ENCODE peak calls at places on chromosomes 12 and 14, in six cellular contexts. One of them, this sample, is unnamed.

GRCh38 chr14:61460853-61461611 is 139.7 kb downstream of the PRKCH start:
- DNase-seq in suprapubic skin: no peak
- DNase-seq in CD8-positive, alpha-beta T cell: peak; percentile 61
- DNase-seq in right atrium auricular region: no peak
- DNase-seq in thoracic aorta: no peak
- DNase-seq in bronchial epithelial cell: peak; percentile 93
- DNase-seq in this sample: no peak

GRCh38 chr14:69299286-69300035 is 39.5 kb downstream of the GALNT16 start:
- DNase-seq in CD8-positive, alpha-beta T cell: peak; percentile 42
- DNase-seq in right atrium auricular region: no peak
- DNase-seq in suprapubic skin: no peak
- DNase-seq in bronchial epithelial cell: no peak
- DNase-seq in thoracic aorta: no peak
- DNase-seq in this sample: no peak

GRCh38 chr12:107159384-107159900 is 66.1 kb upstream of the CRY1 start:
- DNase-seq in bronchial epithelial cell: no peak
- DNase-seq in suprapubic skin: no peak
- DNase-seq in thoracic aorta: no peak
- DNase-seq in right atrium auricular region: no peak
- DNase-seq in CD8-positive, alpha-beta T cell: no peak
- DNase-seq in this sample: no peak

GRCh38 chr12:68240079-68240478 is 13.3 kb downstream of the IL22 start:
- DNase-seq in CD8-positive, alpha-beta T cell: no peak
- DNase-seq in suprapubic skin: no peak
- DNase-seq in thoracic aorta: no peak
- DNase-seq in right atrium auricular region: no peak
- DNase-seq in bronchial epithelial cell: peak; percentile 75
- DNase-seq in this sample: no peak

GRCh38 chr14:77151245-77151644 is 9.7 kb upstream of the ZDHHC22 start:
- DNase-seq in bronchial epithelial cell: no peak
- DNase-seq in CD8-positive, alpha-beta T cell: no peak
- DNase-seq in thoracic aorta: no peak
- DNase-seq in right atrium auricular region: no peak
- DNase-seq in suprapubic skin: no peak
- DNase-seq in this sample: no peak

GRCh38 chr12:98351089-98351488 is 164.3 kb upstream of the TMPO start:
- DNase-seq in bronchial epithelial cell: no peak
- DNase-seq in CD8-positive, alpha-beta T cell: no peak
- DNase-seq in thoracic aorta: no peak
- DNase-seq in right atrium auricular region: no peak
- DNase-seq in suprapubic skin: no peak
- DNase-seq in this sample: no peak

GRCh38 chr14:20386276-20386855 is 26.9 kb downstream of the TEP1 start:
- DNase-seq in right atrium auricular region: no peak
- DNase-seq in thoracic aorta: no peak
- DNase-seq in CD8-positive, alpha-beta T cell: no peak
- DNase-seq in bronchial epithelial cell: no peak
- DNase-seq in suprapubic skin: no peak
- DNase-seq in this sample: no peak

GRCh38 chr12:116882742-116883141 is 1.5 kb upstream of the HRK start:
- DNase-seq in bronchial epithelial cell: peak; percentile 24
- DNase-seq in thoracic aorta: no peak
- DNase-seq in suprapubic skin: no peak
- DNase-seq in right atrium auricular region: no peak
- DNase-seq in CD8-positive, alpha-beta T cell: no peak
- DNase-seq in this sample: no peak

GRCh38 chr14:67757175-67757574 is 55.5 kb downstream of the RDH12 start:
- DNase-seq in suprapubic skin: no peak
- DNase-seq in right atrium auricular region: no peak
- DNase-seq in thoracic aorta: no peak
- DNase-seq in bronchial epithelial cell: no peak
- DNase-seq in CD8-positive, alpha-beta T cell: no peak
- DNase-seq in this sample: no peak

GRCh38 chr14:95346820-95347219 is 27.1 kb upstream of the CLMN start:
- DNase-seq in CD8-positive, alpha-beta T cell: no peak
- DNase-seq in thoracic aorta: no peak
- DNase-seq in right atrium auricular region: no peak
- DNase-seq in bronchial epithelial cell: no peak
- DNase-seq in suprapubic skin: no peak
- DNase-seq in this sample: no peak

GRCh38 chr12:58917699-58918334 is 2.5 kb downstream of the LRIG3 start:
- DNase-seq in right atrium auricular region: no peak
- DNase-seq in bronchial epithelial cell: peak; percentile 47
- DNase-seq in suprapubic skin: no peak
- DNase-seq in CD8-positive, alpha-beta T cell: no peak
- DNase-seq in thoracic aorta: no peak
- DNase-seq in this sample: no peak

GRCh38 chr14:93619176-93619793 is 169.0 kb downstream of the PRIMA1 start:
- DNase-seq in suprapubic skin: no peak
- DNase-seq in right atrium auricular region: no peak
- DNase-seq in bronchial epithelial cell: peak; percentile 48
- DNase-seq in CD8-positive, alpha-beta T cell: no peak
- DNase-seq in thoracic aorta: no peak
- DNase-seq in this sample: no peak

GRCh38 chr14:55645148-55645547 is 65.1 kb downstream of the KTN1 start:
- DNase-seq in thoracic aorta: no peak
- DNase-seq in bronchial epithelial cell: no peak
- DNase-seq in CD8-positive, alpha-beta T cell: no peak
- DNase-seq in suprapubic skin: no peak
- DNase-seq in right atrium auricular region: no peak
- DNase-seq in this sample: no peak

GRCh38 chr12:101490286-101490920 is 15.3 kb downstream of the SPIC start:
- DNase-seq in suprapubic skin: no peak
- DNase-seq in thoracic aorta: no peak
- DNase-seq in right atrium auricular region: no peak
- DNase-seq in bronchial epithelial cell: peak; percentile 27
- DNase-seq in CD8-positive, alpha-beta T cell: no peak
- DNase-seq in this sample: no peak

GRCh38 chr14:59177229-59177628 is 11.2 kb upstream of the DAAM1 start:
- DNase-seq in thoracic aorta: no peak
- DNase-seq in suprapubic skin: no peak
- DNase-seq in CD8-positive, alpha-beta T cell: no peak
- DNase-seq in bronchial epithelial cell: no peak
- DNase-seq in right atrium auricular region: no peak
- DNase-seq in this sample: no peak

GRCh38 chr14:104889374-104889755 is 24.3 kb downstream of the CEP170B start:
- DNase-seq in thoracic aorta: no peak
- DNase-seq in bronchial epithelial cell: no peak
- DNase-seq in CD8-positive, alpha-beta T cell: no peak
- DNase-seq in right atrium auricular region: no peak
- DNase-seq in suprapubic skin: no peak
- DNase-seq in this sample: peak; percentile 27

GRCh38 chr14:26791117-26791806 is 193.4 kb upstream of the NOVA1 start:
- DNase-seq in thoracic aorta: no peak
- DNase-seq in right atrium auricular region: no peak
- DNase-seq in CD8-positive, alpha-beta T cell: no peak
- DNase-seq in bronchial epithelial cell: no peak
- DNase-seq in suprapubic skin: no peak
- DNase-seq in this sample: no peak

GRCh38 chr12:52307836-52308806 is 13.1 kb downstream of the KRT83 start:
- DNase-seq in thoracic aorta: no peak
- DNase-seq in suprapubic skin: peak; percentile 74
- DNase-seq in CD8-positive, alpha-beta T cell: no peak
- DNase-seq in right atrium auricular region: no peak
- DNase-seq in bronchial epithelial cell: peak; percentile 31
- DNase-seq in this sample: no peak
- TF ChIP-seq CTCF in thoracic aorta: peak; percentile 67
- TF ChIP-seq CTCF in suprapubic skin: peak; percentile 12
- TF ChIP-seq CTCF in CD8-positive, alpha-beta T cell: no peak
- TF ChIP-seq CTCF in right atrium auricular region: peak; percentile 31
- TF ChIP-seq CTCF in bronchial epithelial cell: peak; percentile 22
- TF ChIP-seq CTCF in this sample: peak; percentile 8

DNA sequence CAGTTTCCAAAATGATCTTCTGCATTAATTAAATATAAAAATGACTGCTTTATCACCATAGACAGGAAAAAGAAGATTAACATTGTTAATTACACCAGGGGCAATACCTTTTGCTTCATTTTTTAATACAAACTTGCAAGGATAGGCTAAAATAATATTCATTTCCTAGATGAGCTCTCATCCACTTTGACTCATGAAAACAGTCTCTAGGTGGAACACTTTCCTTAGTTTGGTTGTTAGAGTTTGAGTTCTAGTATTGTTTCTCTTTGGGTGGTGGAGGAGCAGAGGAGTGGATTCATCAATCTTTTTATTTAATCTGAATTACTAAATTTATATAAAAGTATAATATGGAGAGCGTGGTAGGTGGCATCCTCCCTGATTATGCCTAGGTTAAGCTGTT is 251.0 kb downstream of the PDZRN4 start:
- DNase-seq in CD8-positive, alpha-beta T cell: no peak
- DNase-seq in suprapubic skin: no peak
- DNase-seq in bronchial epithelial cell: no peak
- DNase-seq in right atrium auricular region: no peak
- DNase-seq in thoracic aorta: no peak
- DNase-seq in this sample: no peak
- TF ChIP-seq CTCF in CD8-positive, alpha-beta T cell: no peak
- TF ChIP-seq CTCF in suprapubic skin: no peak
- TF ChIP-seq CTCF in bronchial epithelial cell: no peak
- TF ChIP-seq CTCF in right atrium auricular region: no peak
- TF ChIP-seq CTCF in thoracic aorta: no peak
- TF ChIP-seq CTCF in this sample: no peak

GRCh38 chr14:31084385-31084784 is 58.2 kb upstream of the STRN3 start:
- DNase-seq in CD8-positive, alpha-beta T cell: no peak
- DNase-seq in suprapubic skin: no peak
- DNase-seq in right atrium auricular region: peak; percentile 42
- DNase-seq in bronchial epithelial cell: no peak
- DNase-seq in thoracic aorta: no peak
- DNase-seq in this sample: no peak
- TF ChIP-seq CTCF in CD8-positive, alpha-beta T cell: no peak
- TF ChIP-seq CTCF in suprapubic skin: no peak
- TF ChIP-seq CTCF in right atrium auricular region: no peak
- TF ChIP-seq CTCF in bronchial epithelial cell: no peak
- TF ChIP-seq CTCF in thoracic aorta: no peak
- TF ChIP-seq CTCF in this sample: no peak

GRCh38 chr12:71392521-71393145 is 47.0 kb upstream of the LGR5 start:
- DNase-seq in right atrium auricular region: no peak
- DNase-seq in thoracic aorta: no peak
- DNase-seq in CD8-positive, alpha-beta T cell: no peak
- DNase-seq in suprapubic skin: no peak
- DNase-seq in bronchial epithelial cell: peak; percentile 84
- DNase-seq in this sample: no peak

GRCh38 chr12:71393625-71394024 is 46.0 kb upstream of the LGR5 start:
- DNase-seq in CD8-positive, alpha-beta T cell: no peak
- DNase-seq in right atrium auricular region: no peak
- DNase-seq in suprapubic skin: no peak
- DNase-seq in bronchial epithelial cell: no peak
- DNase-seq in thoracic aorta: no peak
- DNase-seq in this sample: no peak

GRCh38 chr12:71400481-71400880 is 39.1 kb upstream of the LGR5 start:
- DNase-seq in right atrium auricular region: no peak
- DNase-seq in CD8-positive, alpha-beta T cell: no peak
- DNase-seq in thoracic aorta: no peak
- DNase-seq in bronchial epithelial cell: no peak
- DNase-seq in suprapubic skin: no peak
- DNase-seq in this sample: no peak

GRCh38 chr12:71399197-71399596 is 40.4 kb upstream of the LGR5 start:
- DNase-seq in bronchial epithelial cell: no peak
- DNase-seq in right atrium auricular region: no peak
- DNase-seq in suprapubic skin: no peak
- DNase-seq in thoracic aorta: no peak
- DNase-seq in CD8-positive, alpha-beta T cell: no peak
- DNase-seq in this sample: no peak

DNA sequence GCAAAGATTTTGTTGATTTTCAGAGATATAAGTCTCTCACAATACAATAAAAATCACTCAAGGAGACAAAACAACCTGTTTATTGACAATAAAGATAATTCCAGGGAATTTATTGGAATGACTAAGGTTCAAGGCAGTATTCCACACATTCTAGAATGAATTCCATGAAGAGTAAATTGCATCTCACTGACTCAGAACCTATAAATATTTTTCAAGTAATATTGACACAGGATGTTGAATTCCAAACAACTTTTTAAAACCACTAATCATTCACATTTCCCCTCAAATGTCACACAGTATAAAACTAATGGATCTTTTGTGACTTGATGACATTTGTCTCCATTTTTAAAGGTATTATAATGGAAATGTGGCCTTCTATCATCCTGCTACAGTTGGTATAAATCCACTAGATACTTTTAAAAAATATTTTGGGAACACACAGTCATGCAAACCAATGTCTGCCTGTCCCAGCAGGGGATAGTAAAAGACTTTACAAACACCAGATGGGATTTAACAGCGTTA is 42.1 kb upstream of the LGR5 start:
- DNase-seq in CD8-positive, alpha-beta T cell: no peak
- DNase-seq in suprapubic skin: no peak
- DNase-seq in bronchial epithelial cell: peak; percentile 32
- DNase-seq in right atrium auricular region: no peak
- DNase-seq in thoracic aorta: no peak
- DNase-seq in this sample: no peak
- TF ChIP-seq CTCF in CD8-positive, alpha-beta T cell: no peak
- TF ChIP-seq CTCF in suprapubic skin: no peak
- TF ChIP-seq CTCF in bronchial epithelial cell: no peak
- TF ChIP-seq CTCF in right atrium auricular region: no peak
- TF ChIP-seq CTCF in thoracic aorta: no peak
- TF ChIP-seq CTCF in this sample: no peak

GRCh38 chr14:30389901-30390394 is 169.0 kb upstream of the G2E3 start:
- DNase-seq in CD8-positive, alpha-beta T cell: no peak
- DNase-seq in right atrium auricular region: no peak
- DNase-seq in suprapubic skin: no peak
- DNase-seq in bronchial epithelial cell: no peak
- DNase-seq in thoracic aorta: no peak
- DNase-seq in this sample: no peak
- TF ChIP-seq CTCF in CD8-positive, alpha-beta T cell: no peak
- TF ChIP-seq CTCF in right atrium auricular region: no peak
- TF ChIP-seq CTCF in suprapubic skin: no peak
- TF ChIP-seq CTCF in bronchial epithelial cell: no peak
- TF ChIP-seq CTCF in thoracic aorta: no peak
- TF ChIP-seq CTCF in this sample: no peak

DNA sequence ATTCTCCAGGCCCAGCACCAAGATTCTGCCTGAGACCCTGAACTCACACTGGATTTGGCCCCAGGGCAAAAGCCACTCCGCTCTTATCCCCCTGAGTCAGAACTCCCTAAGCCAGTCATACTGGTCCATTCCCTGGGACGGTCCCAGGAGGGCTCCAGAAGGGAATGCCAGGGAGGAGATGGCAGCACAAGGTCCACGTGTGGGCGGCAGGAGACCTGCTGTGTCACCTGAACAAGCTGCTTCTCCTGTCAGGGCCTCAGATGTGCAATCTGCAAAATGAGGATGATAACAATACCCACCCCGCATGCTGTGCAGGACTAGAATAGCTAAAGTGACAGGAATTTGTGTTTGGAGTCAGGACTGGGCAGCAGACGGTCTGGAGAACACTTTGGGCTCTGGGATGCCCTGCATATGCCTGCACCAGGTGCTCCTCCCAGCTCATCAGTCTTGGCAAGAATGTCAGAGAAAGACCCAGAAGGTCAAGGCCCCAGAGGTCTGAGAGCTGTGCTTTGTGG is 40.3 kb downstream of the CMKLR1 start:
- DNase-seq in bronchial epithelial cell: no peak
- DNase-seq in suprapubic skin: no peak
- DNase-seq in right atrium auricular region: no peak
- DNase-seq in CD8-positive, alpha-beta T cell: no peak
- DNase-seq in thoracic aorta: no peak
- DNase-seq in this sample: no peak
- TF ChIP-seq CTCF in bronchial epithelial cell: no peak
- TF ChIP-seq CTCF in suprapubic skin: no peak
- TF ChIP-seq CTCF in right atrium auricular region: no peak
- TF ChIP-seq CTCF in CD8-positive, alpha-beta T cell: no peak
- TF ChIP-seq CTCF in thoracic aorta: no peak
- TF ChIP-seq CTCF in this sample: no peak

GRCh38 chr14:91354979-91355685 is 62.5 kb downstream of the CCDC88C start:
- DNase-seq in thoracic aorta: no peak
- DNase-seq in bronchial epithelial cell: no peak
- DNase-seq in CD8-positive, alpha-beta T cell: peak; percentile 71
- DNase-seq in suprapubic skin: no peak
- DNase-seq in right atrium auricular region: no peak
- DNase-seq in this sample: no peak
- TF ChIP-seq CTCF in thoracic aorta: no peak
- TF ChIP-seq CTCF in bronchial epithelial cell: peak; percentile 23
- TF ChIP-seq CTCF in CD8-positive, alpha-beta T cell: peak; percentile 59
- TF ChIP-seq CTCF in suprapubic skin: no peak
- TF ChIP-seq CTCF in right atrium auricular region: no peak
- TF ChIP-seq CTCF in this sample: peak; percentile 60